ENCODE peak calls at places on chromosomes 4 and X, in four cellular contexts. G is K562, A is HepG2, K is GM12878. X is an unnamed sample.

GRCh38 chr4:1511441-1512041 is 105.3 kb upstream of the NKX1-1 start:
- DNase-seq in G (peak; percentile 70), A (peak; percentile 35), K (no peak), X (peak; percentile 62)

GRCh38 chr4:22099896-22100295 is 151.3 kb upstream of the KCNIP4 start:
- DNase-seq in G (no peak), A (no peak), K (no peak), X (no peak)

GRCh38 chr4:138751290-138751689 is 264.3 kb upstream of the NOCT start:
- DNase-seq in G (no peak), A (no peak), K (no peak), X (no peak)

GRCh38 chr4:88846232-88846790 is 148.7 kb upstream of the NAP1L5 start:
- DNase-seq in G (no peak), A (peak; percentile 14), K (no peak), X (no peak)

GRCh38 chr4:11312389-11312788 is 116.3 kb downstream of the HS3ST1 start:
- DNase-seq in G (no peak), A (no peak), K (no peak), X (no peak)

GRCh38 chr4:36532670-36533373 is 251.4 kb downstream of the DTHD1 start:
- DNase-seq in G (no peak), A (no peak), K (no peak), X (no peak)

GRCh38 chrX:46653482-46653881 is 79.9 kb downstream of the CHST7 start:
- DNase-seq in G (no peak), A (peak; percentile 3), K (no peak), X (peak; percentile 44)

GRCh38 chr4:150004481-150004880 is 73.8 kb upstream of the DCLK2 start:
- DNase-seq in G (no peak), A (no peak), K (no peak), X (no peak)

GRCh38 chr4:100872811-100873210 is 355.0 kb upstream of the EMCN start:
- DNase-seq in G (no peak), A (no peak), K (no peak), X (no peak)

GRCh38 chr4:77089880-77090279 is 14.1 kb upstream of the CCNI start:
- DNase-seq in G (no peak), A (no peak), K (no peak), X (no peak)

GRCh38 chr4:77095101-77095826 is 19.5 kb upstream of the CCNI start:
- DNase-seq in G (peak; percentile 61), A (peak; percentile 49), K (no peak), X (peak; percentile 93)

DNA sequence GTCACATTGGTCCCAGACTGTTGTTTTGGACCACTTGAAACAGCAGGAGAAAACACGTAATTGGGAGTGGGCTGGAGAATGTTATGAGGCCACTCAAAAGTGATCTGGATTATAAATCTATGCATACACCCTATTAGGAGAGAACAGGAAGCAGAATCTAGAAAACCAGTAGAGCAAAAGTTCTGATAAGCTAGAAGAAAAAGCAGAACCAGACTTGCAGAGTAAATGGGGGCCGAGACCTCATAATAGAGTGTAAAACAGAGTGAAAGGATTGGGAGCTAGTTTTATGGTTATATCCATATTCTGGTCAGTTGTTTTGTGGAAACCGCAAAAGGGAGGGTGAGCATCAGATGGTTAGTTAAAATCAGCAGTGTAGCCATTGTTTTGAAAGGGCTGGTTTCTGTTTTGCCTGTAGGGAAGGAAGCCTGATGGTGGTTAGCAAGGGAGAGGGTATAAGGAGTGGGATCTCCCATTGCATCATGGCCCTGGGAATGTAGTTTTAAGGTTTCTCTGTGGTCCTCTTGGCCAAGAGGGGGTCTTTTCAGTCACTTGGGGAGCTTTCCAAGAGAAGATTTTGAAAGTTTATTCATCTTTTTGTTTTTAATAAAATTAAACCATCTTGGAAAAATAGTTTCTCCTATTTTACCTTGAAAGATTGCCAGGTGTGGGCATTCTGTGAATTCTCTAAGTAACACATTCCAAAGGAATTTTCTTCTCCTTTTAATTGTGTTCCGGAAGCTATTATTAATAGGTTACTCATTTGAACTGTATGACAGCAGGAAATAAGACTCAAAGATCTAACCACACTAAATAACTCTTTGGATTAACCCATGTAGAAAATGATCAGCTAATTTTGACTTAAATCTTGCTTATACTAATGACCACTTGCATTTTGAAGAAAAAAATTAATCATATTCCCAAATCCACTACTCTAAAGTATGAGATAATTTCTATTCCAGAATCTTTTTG is 17.3 kb upstream of the CCNI start:
- DNase-seq in G (no peak), A (no peak), K (no peak), X (no peak)
- H2AFZ ChIP-seq in G (peak overlapping the region; percentile 57), A (no peak overlapping the region), K (no peak overlapping the region), X (no peak overlapping the region)

GRCh38 chr4:14581741-14582140 is 420.5 kb upstream of the CPEB2 start:
- DNase-seq in G (no peak), A (no peak), K (no peak), X (no peak)

GRCh38 chr4:14583752-14584151 is 418.5 kb upstream of the CPEB2 start:
- DNase-seq in G (no peak), A (no peak), K (no peak), X (no peak)

GRCh38 chr4:14582658-14583057 is 419.6 kb upstream of the CPEB2 start:
- DNase-seq in G (no peak), A (no peak), K (no peak), X (no peak)

GRCh38 chr4:14580061-14580460 is 422.2 kb upstream of the CPEB2 start:
- DNase-seq in G (no peak), A (no peak), K (no peak), X (no peak)

DNA sequence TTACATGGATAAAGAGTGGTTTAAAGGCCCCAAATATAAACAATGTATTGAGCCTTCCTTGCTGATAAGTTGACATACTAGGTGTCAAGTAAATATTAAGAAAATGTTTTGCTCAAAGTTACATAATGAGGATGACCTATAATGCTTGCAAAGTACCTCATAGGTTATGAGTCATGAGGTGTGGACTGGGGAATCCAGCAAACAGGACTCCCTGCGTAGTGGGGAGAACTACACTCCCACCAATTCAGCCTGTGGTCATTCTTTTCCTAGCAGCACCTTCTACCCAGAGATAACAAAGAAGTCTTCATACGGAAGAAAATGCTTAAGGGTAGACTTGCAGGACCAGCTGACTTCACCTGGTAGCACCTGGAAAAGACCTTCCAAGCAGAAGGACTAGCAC is 418.9 kb upstream of the CPEB2 start:
- DNase-seq in G (no peak), A (no peak), K (no peak), X (no peak)
- TF ChIP-seq JUNB in G (no peak), A (no peak), K (no peak), X (no peak)

GRCh38 chrX:126165721-126166401 is at the start of gene DCAF12L2:
- DNase-seq in G (no peak), A (no peak), K (no peak), X (peak; percentile 48)
- H3K4me3 ChIP-seq in G (no peak within 1 kb of the TSS), A (no peak within 1 kb of the TSS), K (no peak within 1 kb of the TSS), X (peak within 1 kb of the TSS; percentile 44)

GRCh38 chr4:184097815-184098214 is 119.9 kb downstream of the ENPP6 start:
- DNase-seq in G (no peak), A (no peak), K (no peak), X (no peak)

GRCh38 chr4:184096561-184097239 is 121.0 kb downstream of the ENPP6 start:
- DNase-seq in G (no peak), A (no peak), K (no peak), X (no peak)

GRCh38 chr4:184099541-184099966 is 118.1 kb downstream of the ENPP6 start:
- DNase-seq in G (no peak), A (no peak), K (no peak), X (no peak)

GRCh38 chr4:184099033-184099432 is 118.6 kb downstream of the ENPP6 start:
- DNase-seq in G (no peak), A (no peak), K (no peak), X (no peak)

GRCh38 chr4:184097240-184097619 is 120.4 kb downstream of the ENPP6 start:
- DNase-seq in G (peak; percentile 34), A (no peak), K (no peak), X (peak; percentile 92)
- H2AFZ ChIP-seq in G (peak overlapping the region; percentile 58), A (no peak overlapping the region), K (no peak overlapping the region), X (peak overlapping the region; percentile 86)

DNA sequence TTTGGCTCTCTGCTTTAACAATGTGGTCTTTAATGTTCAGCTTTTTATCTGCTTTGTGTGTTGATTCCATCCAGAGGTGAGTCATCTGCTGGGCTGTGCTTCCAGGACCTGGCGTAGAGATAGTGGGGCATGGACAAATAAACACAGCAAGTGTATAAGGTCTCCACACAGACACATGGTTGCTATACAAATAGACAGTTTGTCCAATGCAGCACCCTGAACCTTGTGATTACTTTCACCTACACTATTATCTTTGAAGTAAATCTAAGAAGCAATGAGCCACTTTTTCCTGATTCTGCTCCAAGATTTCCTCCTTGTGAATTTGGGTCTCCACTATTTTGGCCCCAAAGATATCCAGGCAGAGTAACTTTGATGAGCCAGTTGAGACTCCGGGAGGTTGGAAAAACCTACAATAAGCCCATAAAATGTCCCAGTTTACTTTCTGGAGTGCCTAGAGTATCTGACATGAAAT is 12.1 kb downstream of the PPARGC1A start:
- DNase-seq in G (no peak), A (peak; percentile 97), K (no peak), X (no peak)
- TF ChIP-seq JUNB in G (no peak), A (peak; percentile 97), K (no peak), X (no peak)